ENCODE peak calls at places on chromosomes 3 and 15, in nine cellular contexts. Z is K562; O is neural progenitor cell; R is CD8-positive, alpha-beta T cell; A is adrenal gland; F is cardiac muscle cell; B is left ventricle myocardium inferior; E is upper lobe of right lung; W is tibial artery. H is an unnamed sample.

GRCh38 chr3:119318871-119319270 is 24.7 kb downstream of the ARHGAP31 start:
- DNase-seq in Z (no peak), O (no peak), R (no peak), A (no peak), F (peak; percentile 75), B (no peak), E (no peak), W (no peak), H (no peak)

GRCh38 chr3:27677554-27677953 is 44.6 kb downstream of the EOMES start:
- DNase-seq in Z (no peak), O (no peak), R (no peak), A (peak; percentile 73), F (peak; percentile 97), B (no peak), E (no peak), W (peak; percentile 68), H (peak; percentile 81)

GRCh38 chr15:69393831-69394491 is 20.2 kb upstream of the KIF23 start:
- DNase-seq in Z (no peak), O (no peak), R (no peak), A (no peak), F (no peak), B (no peak), E (no peak), W (no peak), H (no peak)

GRCh38 chr3:115974940-115975339 is 351.6 kb downstream of the GAP43 start:
- DNase-seq in Z (no peak), O (no peak), R (no peak), A (no peak), F (no peak), B (no peak), E (no peak), W (no peak), H (no peak)

GRCh38 chr3:139204756-139205155 is 139.1 kb upstream of the MRPS22 start:
- DNase-seq in Z (no peak), O (no peak), R (no peak), A (no peak), F (peak; percentile 5), B (no peak), E (no peak), W (no peak), H (no peak)

GRCh38 chr3:170506556-170506955 is 79.3 kb downstream of the SLC7A14 start:
- DNase-seq in Z (no peak), O (no peak), R (no peak), A (no peak), F (peak; percentile 63), B (no peak), E (no peak), W (no peak), H (no peak)

GRCh38 chr15:75672111-75672602 is 24.4 kb downstream of the SNX33 start:
- DNase-seq in Z (no peak), O (no peak), R (no peak), A (no peak), F (peak; percentile 39), B (no peak), E (no peak), W (no peak), H (no peak)

GRCh38 chr15:81940467-81941451 is 105.1 kb downstream of the MEX3B start:
- DNase-seq in Z (no peak), O (no peak), R (no peak), A (no peak), F (peak; percentile 36), B (no peak), E (no peak), W (no peak), H (no peak)

GRCh38 chr3:111277226-111277625 is 205.6 kb downstream of the NECTIN3 start:
- DNase-seq in Z (no peak), O (peak; percentile 74), R (no peak), A (no peak), F (peak; percentile 54), B (no peak), E (no peak), W (no peak), H (no peak)

GRCh38 chr15:92596623-92597022 is 59.0 kb downstream of the FAM174B start:
- DNase-seq in Z (no peak), O (no peak), R (no peak), A (no peak), F (no peak), B (no peak), E (no peak), W (no peak), H (no peak)

GRCh38 chr15:35507932-35508638 is 37.9 kb downstream of the DPH6 start:
- DNase-seq in Z (no peak), O (peak; percentile 59), R (no peak), A (no peak), F (no peak), B (no peak), E (no peak), W (no peak), H (no peak)

GRCh38 chr3:110301781-110302180 is 769.8 kb upstream of the NECTIN3 start:
- DNase-seq in Z (no peak), O (no peak), R (no peak), A (no peak), F (no peak), B (no peak), E (no peak), W (no peak), H (no peak)

GRCh38 chr15:94387854-94388441 is 156.6 kb downstream of the MCTP2 start:
- DNase-seq in Z (no peak), O (no peak), R (no peak), A (no peak), F (no peak), B (no peak), E (no peak), W (no peak), H (no peak)

GRCh38 chr3:27633224-27633545 is 88.9 kb downstream of the EOMES start:
- DNase-seq in Z (no peak), O (no peak), R (peak; percentile 5), A (no peak), F (peak; percentile 67), B (no peak), E (no peak), W (no peak), H (no peak)

GRCh38 chr15:63482874-63483323 is 21.5 kb upstream of the USP3 start:
- DNase-seq in Z (no peak), O (no peak), R (no peak), A (no peak), F (no peak), B (no peak), E (no peak), W (no peak), H (no peak)

GRCh38 chr15:40092416-40093223 is 16.1 kb downstream of the BMF start:
- DNase-seq in Z (no peak), O (peak; percentile 67), R (no peak), A (peak; percentile 68), F (peak; percentile 86), B (peak; percentile 70), E (peak; percentile 74), W (peak; percentile 80), H (peak; percentile 97)

DNA sequence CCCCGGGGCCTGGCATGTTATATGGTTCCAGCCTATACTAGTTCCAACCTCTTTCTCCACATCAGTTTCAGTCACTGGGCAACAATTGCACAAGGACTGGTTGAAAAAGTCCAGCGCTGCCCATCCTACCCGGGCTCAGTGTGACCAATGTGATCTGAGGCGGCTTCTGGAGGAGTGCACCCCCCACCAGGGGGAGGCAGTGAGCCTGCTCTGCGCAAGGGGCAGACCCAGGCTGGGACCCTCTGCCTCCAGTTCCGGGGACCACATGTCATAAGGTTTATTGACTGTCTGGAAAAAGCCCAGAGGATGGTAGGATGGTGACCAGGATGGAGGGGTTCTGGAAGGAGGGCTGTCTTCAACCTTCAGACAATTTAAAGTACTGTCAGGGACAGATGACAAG is 25.6 kb upstream of the NR2E3 start:
- DNase-seq in Z (peak; percentile 46), O (no peak), R (no peak), A (no peak), F (no peak), B (no peak), E (no peak), W (no peak), H (no peak)
- TF ChIP-seq CTCF in Z (peak; percentile 78), O (peak; percentile 50), R (peak; percentile 30), A (no peak), F (peak; percentile 38), B (peak; percentile 34), E (peak; percentile 26), W (no peak), H (no peak)

GRCh38 chr15:70494861-70495571 is 268.3 kb downstream of the UACA start:
- DNase-seq in Z (no peak), O (peak; percentile 70), R (no peak), A (no peak), F (peak; percentile 91), B (no peak), E (no peak), W (no peak), H (no peak)

GRCh38 chr15:70493787-70494514 is 269.4 kb downstream of the UACA start:
- DNase-seq in Z (no peak), O (no peak), R (no peak), A (no peak), F (no peak), B (no peak), E (no peak), W (no peak), H (no peak)

GRCh38 chr15:70492240-70493177 is 270.8 kb downstream of the UACA start:
- DNase-seq in Z (no peak), O (no peak), R (peak; percentile 72), A (peak; percentile 34), F (peak; percentile 92), B (peak; percentile 64), E (peak; percentile 81), W (peak; percentile 61), H (no peak)

GRCh38 chr15:70494529-70494860 is 268.9 kb downstream of the UACA start:
- DNase-seq in Z (no peak), O (no peak), R (no peak), A (no peak), F (no peak), B (no peak), E (no peak), W (no peak), H (no peak)

DNA sequence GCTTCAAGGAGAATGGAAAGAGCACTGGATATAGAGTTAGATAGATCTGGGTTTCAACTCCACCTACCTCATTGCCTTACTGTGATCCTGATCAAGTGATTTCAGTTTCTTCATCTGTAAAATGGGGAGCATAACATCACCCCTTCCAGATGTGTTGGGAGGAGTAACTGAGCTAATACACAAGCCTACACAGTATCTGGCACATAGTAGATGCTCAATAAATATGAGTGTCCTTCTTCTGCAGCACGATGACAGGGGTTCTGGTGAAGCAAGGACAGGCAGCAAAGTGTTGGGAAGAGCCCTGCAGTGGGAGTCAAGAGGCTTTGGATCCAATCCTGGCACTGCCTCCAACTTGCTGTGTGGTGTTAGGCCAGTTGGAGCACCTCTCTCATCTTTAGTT is 270.0 kb downstream of the UACA start:
- DNase-seq in Z (no peak), O (no peak), R (no peak), A (no peak), F (no peak), B (no peak), E (no peak), W (no peak), H (no peak)
- H3K27ac ChIP-seq in Z (no peak overlapping the region), O (no peak overlapping the region), R (no peak overlapping the region), A (no peak overlapping the region), F (no peak overlapping the region), B (no peak overlapping the region), E (no peak overlapping the region), W (no peak overlapping the region), H (no peak overlapping the region)

GRCh38 chr3:122003112-122003511 is 18.9 kb downstream of the ILDR1 start:
- DNase-seq in Z (no peak), O (no peak), R (no peak), A (no peak), F (no peak), B (no peak), E (no peak), W (no peak), H (no peak)
- H3K4me1 ChIP-seq in Z (no peaks in the 10 kb centered on the region), O (peaks cover 4% of the 10 kb centered on the region), R (no peaks in the 10 kb centered on the region), A (peaks cover 26% of the 10 kb centered on the region), F (no peaks in the 10 kb centered on the region), B (no peaks in the 10 kb centered on the region), E (no peaks in the 10 kb centered on the region), W (no peaks in the 10 kb centered on the region), H (no peaks in the 10 kb centered on the region)

GRCh38 chr3:9362731-9363530 is at the start of gene THUMPD3:
- DNase-seq in Z (peak; percentile 93), O (peak; percentile 82), R (peak; percentile 89), A (peak; percentile 90), F (peak; percentile 96), B (peak; percentile 92), E (peak; percentile 97), W (peak; percentile 85), H (peak; percentile 92)
- TF ChIP-seq CTCF in Z (peak; percentile 8), O (no peak), R (no peak), A (no peak), F (no peak), B (no peak), E (no peak), W (no peak), H (no peak)